ENCODE peak calls at places on chromosome 11, in eight cellular contexts. One of them, this sample, is unnamed.

GRCh38 chr11:85595285-85595884 is 31.8 kb downstream of the DLG2 start:
- DNase-seq in DMS153: peak
- DNase-seq in adipocyte: peak
- DNase-seq in HEK293T: peak
- DNase-seq in substantia nigra: peak
- DNase-seq in HS-5: peak
- DNase-seq in T-helper 9 cell: no peak
- DNase-seq in cardiac fibroblast: peak
- DNase-seq in this sample: peak

GRCh38 chr11:65615950-65616574 is 486 bp downstream of the PCNX3 start:
- DNase-seq in DMS153: no peak
- DNase-seq in HS-5: no peak
- DNase-seq in substantia nigra: peak
- DNase-seq in T-helper 9 cell: no peak
- DNase-seq in adipocyte: peak
- DNase-seq in HEK293T: peak
- DNase-seq in cardiac fibroblast: peak
- DNase-seq in this sample: no peak

GRCh38 chr11:124644426-124645280 is 22.0 kb downstream of the TBRG1 start:
- DNase-seq in adipocyte: peak
- DNase-seq in cardiac fibroblast: peak
- DNase-seq in T-helper 9 cell: peak
- DNase-seq in HEK293T: peak
- DNase-seq in HS-5: peak
- DNase-seq in DMS153: peak
- DNase-seq in substantia nigra: peak
- DNase-seq in this sample: peak

GRCh38 chr11:73184953-73185671 is 33.0 kb upstream of the P2RY2 start:
- DNase-seq in HS-5: no peak
- DNase-seq in T-helper 9 cell: peak
- DNase-seq in cardiac fibroblast: peak
- DNase-seq in DMS153: peak
- DNase-seq in substantia nigra: no peak
- DNase-seq in HEK293T: peak
- DNase-seq in adipocyte: peak
- DNase-seq in this sample: peak

GRCh38 chr11:62573006-62573591 is 592 bp downstream of the EEF1G start:
- DNase-seq in adipocyte: peak
- DNase-seq in DMS153: no peak
- DNase-seq in substantia nigra: no peak
- DNase-seq in cardiac fibroblast: peak
- DNase-seq in T-helper 9 cell: no peak
- DNase-seq in HS-5: no peak
- DNase-seq in HEK293T: no peak
- DNase-seq in this sample: no peak

GRCh38 chr11:106608677-106609076 is 409.6 kb downstream of the GUCY1A2 start:
- DNase-seq in HEK293T: no peak
- DNase-seq in T-helper 9 cell: no peak
- DNase-seq in DMS153: no peak
- DNase-seq in adipocyte: peak
- DNase-seq in cardiac fibroblast: peak
- DNase-seq in HS-5: peak
- DNase-seq in substantia nigra: no peak
- DNase-seq in this sample: peak

GRCh38 chr11:65310215-65310614 is 4.5 kb upstream of the CDC42EP2 start:
- DNase-seq in adipocyte: no peak
- DNase-seq in HS-5: no peak
- DNase-seq in T-helper 9 cell: no peak
- DNase-seq in DMS153: no peak
- DNase-seq in cardiac fibroblast: no peak
- DNase-seq in substantia nigra: peak
- DNase-seq in HEK293T: no peak
- DNase-seq in this sample: no peak

GRCh38 chr11:130785376-130786110 is 130.7 kb downstream of the SNX19 start:
- DNase-seq in cardiac fibroblast: peak
- DNase-seq in substantia nigra: no peak
- DNase-seq in DMS153: no peak
- DNase-seq in T-helper 9 cell: no peak
- DNase-seq in HS-5: no peak
- DNase-seq in HEK293T: no peak
- DNase-seq in adipocyte: peak
- DNase-seq in this sample: peak

GRCh38 chr11:12853652-12854296 is 155.3 kb upstream of the RASSF10 start:
- DNase-seq in T-helper 9 cell: no peak
- DNase-seq in substantia nigra: no peak
- DNase-seq in HS-5: no peak
- DNase-seq in cardiac fibroblast: peak
- DNase-seq in DMS153: no peak
- DNase-seq in HEK293T: no peak
- DNase-seq in adipocyte: no peak
- DNase-seq in this sample: peak

GRCh38 chr11:64018310-64018709 is 17.4 kb upstream of the FLRT1 start:
- DNase-seq in substantia nigra: no peak
- DNase-seq in cardiac fibroblast: no peak
- DNase-seq in DMS153: no peak
- DNase-seq in HS-5: no peak
- DNase-seq in T-helper 9 cell: no peak
- DNase-seq in adipocyte: no peak
- DNase-seq in HEK293T: no peak
- DNase-seq in this sample: no peak

GRCh38 chr11:9039194-9039593 is 35.4 kb upstream of the NRIP3 start:
- DNase-seq in HEK293T: no peak
- DNase-seq in DMS153: no peak
- DNase-seq in substantia nigra: no peak
- DNase-seq in cardiac fibroblast: peak
- DNase-seq in HS-5: no peak
- DNase-seq in adipocyte: no peak
- DNase-seq in T-helper 9 cell: no peak
- DNase-seq in this sample: peak

GRCh38 chr11:71572811-71573210 is 7.4 kb downstream of the KRTAP5-10 start:
- DNase-seq in DMS153: no peak
- DNase-seq in HEK293T: no peak
- DNase-seq in adipocyte: no peak
- DNase-seq in cardiac fibroblast: no peak
- DNase-seq in substantia nigra: no peak
- DNase-seq in HS-5: no peak
- DNase-seq in T-helper 9 cell: no peak
- DNase-seq in this sample: no peak

GRCh38 chr11:128164090-128164741 is 423.1 kb downstream of the ETS1 start:
- DNase-seq in T-helper 9 cell: no peak
- DNase-seq in HS-5: no peak
- DNase-seq in HEK293T: no peak
- DNase-seq in substantia nigra: no peak
- DNase-seq in adipocyte: no peak
- DNase-seq in DMS153: no peak
- DNase-seq in cardiac fibroblast: no peak
- DNase-seq in this sample: no peak

GRCh38 chr11:46697723-46698122 is 2.7 kb downstream of the ARHGAP1 start:
- DNase-seq in HEK293T: no peak
- DNase-seq in adipocyte: no peak
- DNase-seq in substantia nigra: no peak
- DNase-seq in cardiac fibroblast: no peak
- DNase-seq in T-helper 9 cell: no peak
- DNase-seq in HS-5: no peak
- DNase-seq in DMS153: no peak
- DNase-seq in this sample: no peak

GRCh38 chr11:114604886-114605285 is 9.3 kb upstream of the NXPE4 start:
- DNase-seq in HEK293T: no peak
- DNase-seq in cardiac fibroblast: no peak
- DNase-seq in DMS153: no peak
- DNase-seq in substantia nigra: no peak
- DNase-seq in adipocyte: no peak
- DNase-seq in HS-5: no peak
- DNase-seq in T-helper 9 cell: no peak
- DNase-seq in this sample: no peak

GRCh38 chr11:108498046-108498815 is at the start of gene POGLUT3:
- DNase-seq in HS-5: no peak
- DNase-seq in HEK293T: peak
- DNase-seq in substantia nigra: peak
- DNase-seq in DMS153: peak
- DNase-seq in adipocyte: peak
- DNase-seq in cardiac fibroblast: peak
- DNase-seq in T-helper 9 cell: peak
- DNase-seq in this sample: peak

GRCh38 chr11:106446961-106447360 is 369.5 kb downstream of the AASDHPPT start:
- DNase-seq in DMS153: no peak
- DNase-seq in substantia nigra: no peak
- DNase-seq in HEK293T: no peak
- DNase-seq in cardiac fibroblast: no peak
- DNase-seq in HS-5: no peak
- DNase-seq in adipocyte: no peak
- DNase-seq in T-helper 9 cell: no peak
- DNase-seq in this sample: no peak

GRCh38 chr11:132158696-132159095 is 788.3 kb downstream of the NTM start:
- DNase-seq in HS-5: no peak
- DNase-seq in cardiac fibroblast: peak
- DNase-seq in adipocyte: peak
- DNase-seq in T-helper 9 cell: no peak
- DNase-seq in DMS153: no peak
- DNase-seq in HEK293T: no peak
- DNase-seq in substantia nigra: no peak
- DNase-seq in this sample: peak

GRCh38 chr11:312092-312816 is 1.6 kb upstream of the IFITM1 start:
- DNase-seq in DMS153: no peak
- DNase-seq in substantia nigra: no peak
- DNase-seq in adipocyte: no peak
- DNase-seq in cardiac fibroblast: no peak
- DNase-seq in HEK293T: no peak
- DNase-seq in HS-5: no peak
- DNase-seq in T-helper 9 cell: no peak
- DNase-seq in this sample: no peak

GRCh38 chr11:44716256-44716655 is 10.5 kb upstream of the TSPAN18 start:
- DNase-seq in T-helper 9 cell: no peak
- DNase-seq in cardiac fibroblast: no peak
- DNase-seq in HS-5: no peak
- DNase-seq in adipocyte: no peak
- DNase-seq in HEK293T: no peak
- DNase-seq in DMS153: no peak
- DNase-seq in substantia nigra: no peak
- DNase-seq in this sample: no peak

GRCh38 chr11:19980388-19980787 is 179.9 kb downstream of the DBX1 start:
- DNase-seq in HEK293T: no peak
- DNase-seq in cardiac fibroblast: no peak
- DNase-seq in adipocyte: peak
- DNase-seq in substantia nigra: no peak
- DNase-seq in T-helper 9 cell: no peak
- DNase-seq in DMS153: no peak
- DNase-seq in HS-5: no peak
- DNase-seq in this sample: peak

GRCh38 chr11:131504199-131504949 is 134.0 kb downstream of the NTM start:
- DNase-seq in substantia nigra: peak
- DNase-seq in T-helper 9 cell: no peak
- DNase-seq in cardiac fibroblast: no peak
- DNase-seq in HEK293T: no peak
- DNase-seq in DMS153: no peak
- DNase-seq in adipocyte: peak
- DNase-seq in HS-5: no peak
- DNase-seq in this sample: no peak

GRCh38 chr11:7599209-7599608 is 74.1 kb downstream of the CYB5R2 start:
- DNase-seq in DMS153: no peak
- DNase-seq in substantia nigra: no peak
- DNase-seq in HS-5: no peak
- DNase-seq in HEK293T: no peak
- DNase-seq in adipocyte: no peak
- DNase-seq in T-helper 9 cell: no peak
- DNase-seq in cardiac fibroblast: no peak
- DNase-seq in this sample: no peak

GRCh38 chr11:62708423-62709261 is 1.2 kb downstream of the GNG3 start:
- DNase-seq in adipocyte: no peak
- DNase-seq in T-helper 9 cell: peak
- DNase-seq in HS-5: no peak
- DNase-seq in HEK293T: no peak
- DNase-seq in DMS153: peak
- DNase-seq in cardiac fibroblast: no peak
- DNase-seq in substantia nigra: peak
- DNase-seq in this sample: no peak

GRCh38 chr11:134542401-134543143 is 130.5 kb upstream of the B3GAT1 start:
- DNase-seq in T-helper 9 cell: no peak
- DNase-seq in DMS153: no peak
- DNase-seq in cardiac fibroblast: no peak
- DNase-seq in substantia nigra: no peak
- DNase-seq in adipocyte: no peak
- DNase-seq in HS-5: no peak
- DNase-seq in HEK293T: no peak
- DNase-seq in this sample: no peak

GRCh38 chr11:6612816-6613136 is 760 bp upstream of the TAF10 start:
- DNase-seq in T-helper 9 cell: no peak
- DNase-seq in DMS153: peak
- DNase-seq in adipocyte: no peak
- DNase-seq in cardiac fibroblast: no peak
- DNase-seq in HEK293T: no peak
- DNase-seq in substantia nigra: peak
- DNase-seq in HS-5: no peak
- DNase-seq in this sample: no peak

GRCh38 chr11:118615282-118615979 is 8.0 kb downstream of the PHLDB1 start:
- DNase-seq in substantia nigra: no peak
- DNase-seq in T-helper 9 cell: no peak
- DNase-seq in HEK293T: no peak
- DNase-seq in DMS153: no peak
- DNase-seq in adipocyte: no peak
- DNase-seq in cardiac fibroblast: no peak
- DNase-seq in HS-5: no peak
- DNase-seq in this sample: no peak

GRCh38 chr11:109071712-109072524 is 350.1 kb upstream of the C11orf87 start:
- DNase-seq in T-helper 9 cell: no peak
- DNase-seq in DMS153: no peak
- DNase-seq in HS-5: no peak
- DNase-seq in substantia nigra: peak
- DNase-seq in cardiac fibroblast: peak
- DNase-seq in adipocyte: peak
- DNase-seq in HEK293T: no peak
- DNase-seq in this sample: peak

GRCh38 chr11:111540114-111540920 is at the start of gene LAYN:
- DNase-seq in cardiac fibroblast: no peak
- DNase-seq in T-helper 9 cell: no peak
- DNase-seq in HS-5: no peak
- DNase-seq in DMS153: no peak
- DNase-seq in HEK293T: peak
- DNase-seq in substantia nigra: peak
- DNase-seq in adipocyte: peak
- DNase-seq in this sample: peak

GRCh38 chr11:8917157-8917820 is 6.3 kb downstream of the AKIP1 start:
- DNase-seq in substantia nigra: peak
- DNase-seq in HS-5: peak
- DNase-seq in cardiac fibroblast: peak
- DNase-seq in DMS153: no peak
- DNase-seq in T-helper 9 cell: no peak
- DNase-seq in adipocyte: peak
- DNase-seq in HEK293T: no peak
- DNase-seq in this sample: peak

GRCh38 chr11:123472236-123472935 is 42.3 kb downstream of the GRAMD1B start:
- DNase-seq in substantia nigra: peak
- DNase-seq in cardiac fibroblast: no peak
- DNase-seq in T-helper 9 cell: no peak
- DNase-seq in HS-5: no peak
- DNase-seq in HEK293T: no peak
- DNase-seq in adipocyte: no peak
- DNase-seq in DMS153: peak
- DNase-seq in this sample: no peak

GRCh38 chr11:62934496-62934785 is 13.3 kb upstream of the CHRM1 start:
- DNase-seq in DMS153: no peak
- DNase-seq in HEK293T: no peak
- DNase-seq in HS-5: no peak
- DNase-seq in adipocyte: no peak
- DNase-seq in cardiac fibroblast: no peak
- DNase-seq in T-helper 9 cell: no peak
- DNase-seq in substantia nigra: no peak
- DNase-seq in this sample: no peak

GRCh38 chr11:69243496-69244200 is 50.3 kb upstream of the MYEOV start:
- DNase-seq in adipocyte: no peak
- DNase-seq in HEK293T: no peak
- DNase-seq in substantia nigra: no peak
- DNase-seq in HS-5: no peak
- DNase-seq in DMS153: no peak
- DNase-seq in cardiac fibroblast: no peak
- DNase-seq in T-helper 9 cell: no peak
- DNase-seq in this sample: no peak

GRCh38 chr11:7546324-7546791 is 32.6 kb downstream of the PPFIBP2 start:
- DNase-seq in cardiac fibroblast: no peak
- DNase-seq in substantia nigra: no peak
- DNase-seq in HS-5: no peak
- DNase-seq in HEK293T: no peak
- DNase-seq in T-helper 9 cell: no peak
- DNase-seq in DMS153: no peak
- DNase-seq in adipocyte: no peak
- DNase-seq in this sample: peak